ENCODE peak calls at places on chromosomes 2 and 18, in four cellular contexts. W is upper lobe of right lung, T is cardiac muscle cell, N is uterus. L is an unnamed sample.

GRCh38 chr2:68766378-68766845 is 31.8 kb downstream of the ARHGAP25 start:
- DNase-seq in W (peak), N (no peak), T (peak), L (no peak)

GRCh38 chr18:58180738-58181353 is 136.8 kb downstream of the NEDD4L start:
- DNase-seq in W (no peak), T (peak), N (no peak), L (peak)

GRCh38 chr2:128438586-128438985 is 119.9 kb upstream of the HS6ST1 start:
- DNase-seq in W (peak), N (no peak), T (no peak), L (no peak)

GRCh38 chr2:233303252-233303651 is 4.4 kb upstream of the SAG start:
- DNase-seq in N (no peak), W (no peak), T (no peak), L (no peak)

GRCh38 chr2:163735692-163736432 is at the start of gene FIGN:
- DNase-seq in W (peak), T (peak), N (peak), L (peak)

GRCh38 chr2:79235135-79235534 is 75.6 kb upstream of the REG3A start:
- DNase-seq in N (no peak), T (no peak), W (no peak), L (no peak)

GRCh38 chr18:41906528-41907256 is 48.3 kb upstream of the PIK3C3 start:
- DNase-seq in N (no peak), T (peak), W (no peak), L (no peak)

GRCh38 chr2:82839046-82839445 is 1620.0 kb downstream of the SUCLG1 start:
- DNase-seq in N (no peak), W (no peak), T (no peak), L (no peak)

GRCh38 chr2:233285921-233286320 is 21.7 kb upstream of the SAG start:
- DNase-seq in T (no peak), W (no peak), N (no peak), L (no peak)

GRCh38 chr18:37393945-37394609 is 171.5 kb downstream of the CELF4 start:
- DNase-seq in T (peak), W (peak), N (peak), L (no peak)

GRCh38 chr2:224122542-224122941 is 83.5 kb upstream of the SERPINE2 start:
- DNase-seq in N (no peak), T (no peak), W (no peak), L (no peak)

GRCh38 chr2:48713647-48714046 is 41.9 kb downstream of the LHCGR start:
- DNase-seq in T (no peak), N (no peak), W (no peak), L (no peak)
- TF ChIP-seq CTCF in T (no peak), N (no peak), W (no peak), L (no peak)

GRCh38 chr2:20444993-20445910 is 1.6 kb upstream of the RHOB start:
- DNase-seq in N (no peak), W (peak), T (no peak), L (no peak)

GRCh38 chr2:20440001-20440560 is 6.8 kb upstream of the RHOB start:
- DNase-seq in W (no peak), T (no peak), N (no peak), L (no peak)

GRCh38 chr2:20446280-20446916 is 476 bp upstream of the RHOB start:
- DNase-seq in T (no peak), W (no peak), N (no peak), L (no peak)

GRCh38 chr2:20444113-20444992 is 2.5 kb upstream of the RHOB start:
- DNase-seq in N (no peak), T (peak), W (peak), L (no peak)

DNA sequence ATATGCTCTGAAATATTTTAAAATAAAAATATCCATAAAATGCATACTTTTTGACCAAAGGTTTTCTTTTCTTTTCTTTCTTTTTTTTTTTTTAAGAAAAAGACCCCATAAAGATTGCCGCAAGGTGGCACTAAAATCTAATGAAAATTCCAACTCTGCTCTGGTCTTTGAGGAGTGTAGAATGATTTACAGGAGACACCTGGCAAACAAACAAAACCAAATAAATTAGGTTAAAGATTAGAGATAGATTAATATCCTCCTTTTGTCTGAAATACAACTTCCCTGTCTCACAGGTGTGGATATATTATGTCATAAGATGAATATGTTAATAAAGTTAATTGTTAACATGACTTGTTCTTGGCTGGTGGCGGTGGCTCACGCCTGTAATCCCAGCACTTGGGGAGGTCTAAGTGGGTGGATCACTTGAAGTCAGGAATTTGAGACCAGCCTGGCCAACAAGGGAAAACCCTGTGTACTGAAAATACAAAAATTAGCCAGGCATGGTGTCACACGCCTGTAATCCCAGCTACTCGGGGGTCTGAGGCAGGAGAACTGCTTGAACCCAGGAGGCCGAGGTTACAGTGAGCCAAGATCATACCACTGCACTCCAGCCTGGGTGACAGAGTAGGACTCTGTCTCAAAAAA is 3.5 kb upstream of the RHOB start:
- DNase-seq in T (peak), W (peak), N (peak), L (no peak)
- TF ChIP-seq CTCF in T (peak), W (peak), N (peak), L (no peak)

GRCh38 chr2:203237501-203238238 is 1.1 kb upstream of the CYP20A1 start:
- DNase-seq in N (no peak), W (no peak), T (no peak), L (no peak)
- TF ChIP-seq CTCF in N (no peak), W (no peak), T (no peak), L (no peak)

DNA sequence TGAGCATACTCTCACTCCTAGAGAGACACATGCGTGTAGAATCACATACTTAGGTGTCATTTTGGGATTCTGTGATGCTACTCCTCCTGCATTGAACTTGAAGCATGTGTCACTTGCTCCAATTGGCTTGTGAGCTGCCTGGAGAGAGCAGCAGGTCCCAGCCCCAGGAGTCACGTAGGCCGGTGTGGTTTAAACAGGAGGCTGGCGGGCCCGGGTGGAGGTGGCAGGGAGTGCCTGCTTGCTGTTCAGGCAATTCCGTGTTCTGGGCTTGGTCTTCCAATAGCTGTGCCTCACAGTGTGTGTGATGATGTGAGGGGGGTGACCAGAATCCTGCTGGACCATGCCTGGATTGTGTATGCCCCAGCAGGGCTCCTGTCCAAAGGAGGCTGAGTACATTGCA is 51.0 kb downstream of the ZNF236 start:
- DNase-seq in T (no peak), N (no peak), W (no peak), L (no peak)
- TF ChIP-seq CTCF in T (no peak), N (no peak), W (no peak), L (no peak)

L was measured in omental fat pad.